ENCODE peak calls at places on chromosomes 13 and 19, in four cellular contexts. S is GM12891, D is HT1080, J is hepatic stellate cell. Y is an unnamed sample.
A peak's percentile ranks its signal among the peaks of the same experiment; 100 is the strongest.

GRCh38 chr13:104949840-104950805 is 1585.3 kb downstream of the EFNB2 start:
- DNase-seq in J (no peak), D (peak; percentile 68), S (no peak), Y (no peak)

GRCh38 chr19:5479958-5480357 is 24.7 kb downstream of the ZNRF4 start:
- DNase-seq in S (no peak), D (no peak), J (no peak), Y (no peak)

GRCh38 chr19:48403606-48404005 is 10.1 kb downstream of the GRIN2D start:
- DNase-seq in S (peak; percentile 74), D (peak; percentile 68), J (peak; percentile 82), Y (peak; percentile 60)

GRCh38 chr19:4807188-4807587 is 15.7 kb downstream of the FEM1A start:
- DNase-seq in D (no peak), J (no peak), S (no peak), Y (no peak)

GRCh38 chr19:5908773-5909442 is 4.2 kb downstream of the VMAC start:
- DNase-seq in D (no peak), S (no peak), J (no peak), Y (no peak)

GRCh38 chr13:77521194-77521593 is 14.3 kb upstream of the SCEL start:
- DNase-seq in J (no peak), S (no peak), D (peak; percentile 71), Y (no peak)

GRCh38 chr19:31955061-31955460 is 390.3 kb upstream of the ZNF507 start:
- DNase-seq in S (no peak), D (no peak), J (no peak), Y (no peak)

GRCh38 chr13:59531571-59532091 is 632.1 kb downstream of the DIAPH3 start:
- DNase-seq in D (peak; percentile 81), J (peak; percentile 26), S (no peak), Y (no peak)

GRCh38 chr13:95404141-95404882 is 103.1 kb upstream of the ABCC4 start:
- DNase-seq in D (peak; percentile 66), J (peak; percentile 76), S (peak; percentile 68), Y (no peak)

GRCh38 chr13:99439850-99440604 is 61.2 kb upstream of the TM9SF2 start:
- DNase-seq in S (no peak), D (no peak), J (no peak), Y (no peak)

GRCh38 chr19:13152854-13153626 is 2.8 kb downstream of the IER2 start:
- DNase-seq in J (peak; percentile 96), D (peak; percentile 95), S (peak; percentile 74), Y (peak; percentile 85)

GRCh38 chr13:27641711-27642502 is 20.2 kb downstream of the POLR1D start:
- DNase-seq in S (no peak), J (no peak), D (no peak), Y (no peak)

GRCh38 chr19:38727306-38727867 is 16.9 kb downstream of the CAPN12 start:
- DNase-seq in S (no peak), J (no peak), D (no peak), Y (no peak)

GRCh38 chr19:47035127-47035494 is 13.3 kb downstream of the TMEM160 start:
- DNase-seq in D (no peak), S (no peak), J (no peak), Y (no peak)

GRCh38 chr19:19416280-19416679 is 10.8 kb downstream of the GATAD2A start:
- DNase-seq in S (no peak), D (no peak), J (no peak), Y (no peak)

GRCh38 chr13:68323106-68323505 is 1093.0 kb upstream of the PCDH9 start:
- DNase-seq in S (no peak), D (no peak), J (no peak), Y (no peak)

GRCh38 chr19:53294786-53295441 is 27.4 kb upstream of the VN1R4 start:
- DNase-seq in S (no peak), J (no peak), D (peak; percentile 39), Y (no peak)